ENCODE peak calls at places on chromosomes 16 and 17, in five cellular contexts. One of them, this sample, is unnamed.

GRCh38 chr16:8581923-8582580 is 8.3 kb downstream of the TMEM114 start:
- DNase-seq in psoas muscle: no peak
- DNase-seq in cardiac muscle cell: no peak
- DNase-seq in IMR-90: no peak
- DNase-seq in testis: peak; percentile 23
- DNase-seq in this sample: no peak

GRCh38 chr17:28340374-28340773 is 4.8 kb downstream of the TNFAIP1 start:
- DNase-seq in IMR-90: no peak
- DNase-seq in cardiac muscle cell: no peak
- DNase-seq in testis: no peak
- DNase-seq in psoas muscle: no peak
- DNase-seq in this sample: no peak

GRCh38 chr16:75011634-75012307 is 12.9 kb downstream of the ZNRF1 start:
- DNase-seq in cardiac muscle cell: peak; percentile 86
- DNase-seq in psoas muscle: no peak
- DNase-seq in IMR-90: peak; percentile 92
- DNase-seq in testis: peak; percentile 24
- DNase-seq in this sample: no peak

GRCh38 chr16:1991135-1991551 is 1.4 kb downstream of the SYNGR3 start:
- DNase-seq in psoas muscle: no peak
- DNase-seq in IMR-90: no peak
- DNase-seq in cardiac muscle cell: no peak
- DNase-seq in testis: no peak
- DNase-seq in this sample: no peak

GRCh38 chr17:30104575-30105339 is 11.9 kb upstream of the NSRP1 start:
- DNase-seq in psoas muscle: peak; percentile 72
- DNase-seq in testis: peak; percentile 93
- DNase-seq in IMR-90: peak; percentile 75
- DNase-seq in cardiac muscle cell: peak; percentile 91
- DNase-seq in this sample: peak; percentile 76

GRCh38 chr16:81940781-81941560 is 70.3 kb downstream of the SDR42E1 start:
- DNase-seq in psoas muscle: no peak
- DNase-seq in IMR-90: peak; percentile 64
- DNase-seq in cardiac muscle cell: peak; percentile 75
- DNase-seq in testis: no peak
- DNase-seq in this sample: no peak

GRCh38 chr16:81703177-81704155 is 75.6 kb upstream of the PLCG2 start:
- DNase-seq in testis: peak; percentile 51
- DNase-seq in IMR-90: peak; percentile 91
- DNase-seq in psoas muscle: peak; percentile 35
- DNase-seq in cardiac muscle cell: peak; percentile 93
- DNase-seq in this sample: no peak

GRCh38 chr16:13108126-13108525 is 206.7 kb downstream of the SHISA9 start:
- DNase-seq in psoas muscle: no peak
- DNase-seq in IMR-90: no peak
- DNase-seq in cardiac muscle cell: no peak
- DNase-seq in testis: no peak
- DNase-seq in this sample: no peak

GRCh38 chr16:50996166-50996565 is 154.9 kb downstream of the SALL1 start:
- DNase-seq in testis: no peak
- DNase-seq in psoas muscle: no peak
- DNase-seq in IMR-90: no peak
- DNase-seq in cardiac muscle cell: no peak
- DNase-seq in this sample: no peak

GRCh38 chr16:10611825-10612342 is 31.5 kb upstream of the EMP2 start:
- DNase-seq in testis: no peak
- DNase-seq in IMR-90: no peak
- DNase-seq in psoas muscle: no peak
- DNase-seq in cardiac muscle cell: no peak
- DNase-seq in this sample: no peak

GRCh38 chr17:10048951-10049350 is 143.9 kb upstream of the RCVRN start:
- DNase-seq in IMR-90: no peak
- DNase-seq in testis: peak; percentile 77
- DNase-seq in cardiac muscle cell: no peak
- DNase-seq in psoas muscle: no peak
- DNase-seq in this sample: no peak

GRCh38 chr16:72990003-72990521 is 57.9 kb downstream of the ZFHX3 start:
- DNase-seq in testis: peak; percentile 55
- DNase-seq in psoas muscle: peak; percentile 95
- DNase-seq in cardiac muscle cell: peak; percentile 74
- DNase-seq in IMR-90: peak; percentile 68
- DNase-seq in this sample: no peak

GRCh38 chr17:78458739-78459335 is 80.4 kb downstream of the PGS1 start:
- DNase-seq in testis: no peak
- DNase-seq in IMR-90: no peak
- DNase-seq in psoas muscle: no peak
- DNase-seq in cardiac muscle cell: no peak
- DNase-seq in this sample: no peak

GRCh38 chr17:82300707-82301270 is 16.6 kb downstream of the CD7 start:
- DNase-seq in IMR-90: peak; percentile 37
- DNase-seq in cardiac muscle cell: peak; percentile 76
- DNase-seq in psoas muscle: peak; percentile 87
- DNase-seq in testis: peak; percentile 65
- DNase-seq in this sample: peak; percentile 91

GRCh38 chr16:50909831-50910697 is 168.2 kb downstream of the CYLD start:
- DNase-seq in cardiac muscle cell: no peak
- DNase-seq in testis: no peak
- DNase-seq in IMR-90: no peak
- DNase-seq in psoas muscle: no peak
- DNase-seq in this sample: no peak

GRCh38 chr17:77302682-77303081 is 161.9 kb downstream of the SEC14L1 start:
- DNase-seq in psoas muscle: no peak
- DNase-seq in cardiac muscle cell: no peak
- DNase-seq in IMR-90: no peak
- DNase-seq in testis: no peak
- DNase-seq in this sample: no peak

GRCh38 chr17:47267354-47267828 is 13.8 kb downstream of the ITGB3 start:
- DNase-seq in testis: no peak
- DNase-seq in cardiac muscle cell: peak; percentile 72
- DNase-seq in psoas muscle: no peak
- DNase-seq in IMR-90: peak; percentile 94
- DNase-seq in this sample: no peak

GRCh38 chr17:78034429-78035091 is 76.1 kb downstream of the TNRC6C start:
- DNase-seq in testis: no peak
- DNase-seq in cardiac muscle cell: peak; percentile 18
- DNase-seq in psoas muscle: no peak
- DNase-seq in IMR-90: peak; percentile 67
- DNase-seq in this sample: no peak

GRCh38 chr16:58426960-58427359 is 34.7 kb downstream of the GINS3 start:
- DNase-seq in psoas muscle: no peak
- DNase-seq in cardiac muscle cell: no peak
- DNase-seq in testis: peak; percentile 93
- DNase-seq in IMR-90: no peak
- DNase-seq in this sample: no peak

GRCh38 chr16:86222965-86223551 is 287.3 kb upstream of the FOXF1 start:
- DNase-seq in cardiac muscle cell: peak; percentile 78
- DNase-seq in IMR-90: peak; percentile 98
- DNase-seq in testis: no peak
- DNase-seq in psoas muscle: no peak
- DNase-seq in this sample: no peak

GRCh38 chr16:75306102-75306762 is 54.8 kb upstream of the BCAR1 start:
- DNase-seq in cardiac muscle cell: no peak
- DNase-seq in psoas muscle: no peak
- DNase-seq in IMR-90: peak; percentile 47
- DNase-seq in testis: no peak
- DNase-seq in this sample: no peak

GRCh38 chr16:49700928-49701685 is 154.8 kb downstream of the ZNF423 start:
- DNase-seq in IMR-90: no peak
- DNase-seq in cardiac muscle cell: peak; percentile 90
- DNase-seq in psoas muscle: no peak
- DNase-seq in testis: no peak
- DNase-seq in this sample: no peak

DNA sequence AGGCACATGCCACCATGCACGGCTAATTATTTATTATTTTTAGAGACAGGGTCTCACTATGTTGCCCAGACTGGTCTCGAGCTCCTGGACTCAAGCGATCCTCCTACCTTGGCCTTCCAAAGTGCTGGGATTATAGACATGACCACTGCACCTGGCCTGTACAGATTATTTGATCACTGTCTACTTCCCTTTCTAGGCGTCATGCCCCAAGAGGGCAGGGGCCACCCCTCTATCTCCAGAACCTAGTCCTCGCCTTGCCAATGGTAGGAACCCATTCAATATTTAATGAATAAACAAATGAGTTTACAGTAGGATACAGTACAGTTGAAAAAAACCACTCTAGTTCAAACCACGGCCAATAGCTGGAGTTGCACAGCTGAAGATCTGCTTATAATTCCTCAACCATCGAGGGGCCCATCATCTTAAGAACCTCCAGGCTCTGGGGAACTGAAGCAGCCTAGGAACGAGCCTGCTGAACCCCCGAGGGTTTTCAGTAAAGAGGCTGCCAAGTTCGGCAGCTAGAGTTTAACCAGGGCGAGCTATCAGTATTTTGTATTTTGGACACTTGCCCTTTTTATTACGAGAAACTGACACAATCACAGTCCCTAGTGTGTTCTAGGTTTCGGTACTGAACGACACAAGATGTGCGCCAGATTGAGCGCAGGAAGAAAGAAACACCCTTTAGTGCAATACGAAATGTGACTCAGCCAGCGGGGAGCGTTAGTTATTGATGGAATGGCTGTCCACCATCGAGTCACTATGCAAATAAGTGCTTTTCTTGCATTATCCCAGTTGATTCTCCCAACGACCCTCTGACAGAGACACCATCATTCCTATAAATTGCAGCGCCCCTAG is 14.6 kb downstream of the ADCY9 start:
- DNase-seq in IMR-90: no peak
- DNase-seq in psoas muscle: peak; percentile 71
- DNase-seq in testis: no peak
- DNase-seq in cardiac muscle cell: peak; percentile 53
- DNase-seq in this sample: no peak
- H3K4me3 ChIP-seq in IMR-90: no peak overlapping the region
- H3K4me3 ChIP-seq in psoas muscle: no peak overlapping the region
- H3K4me3 ChIP-seq in testis: no peak overlapping the region
- H3K4me3 ChIP-seq in cardiac muscle cell: no peak overlapping the region
- H3K4me3 ChIP-seq in this sample: no peak overlapping the region

DNA sequence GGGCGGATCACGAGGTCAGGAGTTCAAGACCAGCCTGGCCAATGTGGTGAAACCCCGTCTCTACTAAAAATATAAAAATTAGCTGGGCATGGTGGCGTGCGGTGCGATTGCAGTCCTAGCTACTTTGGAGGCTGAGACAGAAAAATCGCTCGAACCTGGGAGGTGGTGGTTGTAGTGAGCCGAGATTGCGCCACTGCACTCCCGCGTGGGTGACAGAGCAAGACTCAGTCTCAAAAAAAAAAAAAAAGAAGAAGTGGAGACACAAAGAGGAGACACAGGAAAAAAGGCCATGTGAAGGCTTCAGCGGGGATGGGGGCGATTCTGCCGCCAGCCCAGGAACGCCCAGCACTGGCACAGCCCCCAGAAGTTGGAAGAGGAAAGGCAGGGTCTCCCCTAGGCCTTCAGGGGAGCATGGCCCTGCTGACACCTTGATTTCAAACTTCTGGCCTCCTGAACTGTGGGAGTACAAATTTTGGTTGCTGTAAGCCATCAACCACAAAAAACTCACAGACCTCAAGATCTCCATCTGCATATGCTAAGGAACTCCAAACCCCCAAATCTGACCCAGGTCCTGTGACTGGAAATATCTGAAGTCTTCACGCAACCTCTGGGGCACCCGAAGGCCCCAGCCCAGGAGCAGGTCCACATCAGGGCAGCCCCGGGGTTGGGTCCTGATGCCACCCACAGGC is 7.0 kb downstream of the SGSH start:
- DNase-seq in cardiac muscle cell: no peak
- DNase-seq in psoas muscle: no peak
- DNase-seq in testis: no peak
- DNase-seq in IMR-90: no peak
- DNase-seq in this sample: no peak
- H3K27me3 ChIP-seq in cardiac muscle cell: no peaks in the 10 kb centered on the region
- H3K27me3 ChIP-seq in psoas muscle: no peaks in the 10 kb centered on the region
- H3K27me3 ChIP-seq in testis: no peaks in the 10 kb centered on the region
- H3K27me3 ChIP-seq in IMR-90: no peaks in the 10 kb centered on the region
- H3K27me3 ChIP-seq in this sample: no peaks in the 10 kb centered on the region

DNA sequence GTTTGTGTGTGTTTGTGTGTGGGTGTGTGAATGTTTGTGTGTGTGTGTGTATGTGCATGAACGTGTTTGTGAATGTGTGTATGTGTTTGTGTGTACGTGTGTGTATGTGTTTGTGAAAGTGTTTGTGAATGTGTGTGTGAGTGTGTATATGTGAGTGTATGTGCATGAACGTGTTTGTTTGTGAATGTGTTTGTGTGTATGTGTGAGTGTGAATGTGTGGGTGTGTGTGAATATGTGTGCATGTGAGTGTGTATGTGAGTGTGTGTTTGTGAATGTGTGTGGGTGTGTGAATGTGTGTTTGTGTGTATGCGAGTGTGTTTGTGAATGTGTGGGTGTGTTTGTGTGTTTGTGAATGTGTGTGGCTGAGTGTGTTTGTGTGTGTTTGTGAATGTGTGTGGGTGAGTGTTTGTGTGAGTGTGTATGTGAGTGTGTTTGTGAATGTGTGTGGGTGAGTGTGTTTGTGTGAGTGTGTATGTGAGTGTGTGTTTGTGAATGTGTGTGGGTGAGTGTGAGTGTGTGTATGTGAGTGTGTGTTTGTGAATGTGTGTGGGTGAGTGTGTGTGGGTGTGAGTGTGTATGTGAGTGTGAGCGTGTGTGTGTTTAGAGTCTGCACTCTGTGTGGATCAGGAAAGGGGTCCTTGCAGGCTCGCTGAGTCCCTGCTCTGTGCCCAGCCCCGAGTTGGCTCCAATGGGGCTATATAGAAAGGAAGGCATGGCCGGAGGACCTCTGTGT is 890 bp upstream of the CD300A start:
- DNase-seq in testis: no peak
- DNase-seq in IMR-90: no peak
- DNase-seq in cardiac muscle cell: no peak
- DNase-seq in psoas muscle: no peak
- DNase-seq in this sample: no peak
- H3K4me3 ChIP-seq in testis: no peak overlapping the region
- H3K4me3 ChIP-seq in IMR-90: no peak overlapping the region
- H3K4me3 ChIP-seq in cardiac muscle cell: no peak overlapping the region
- H3K4me3 ChIP-seq in psoas muscle: no peak overlapping the region
- H3K4me3 ChIP-seq in this sample: no peak overlapping the region

DNA sequence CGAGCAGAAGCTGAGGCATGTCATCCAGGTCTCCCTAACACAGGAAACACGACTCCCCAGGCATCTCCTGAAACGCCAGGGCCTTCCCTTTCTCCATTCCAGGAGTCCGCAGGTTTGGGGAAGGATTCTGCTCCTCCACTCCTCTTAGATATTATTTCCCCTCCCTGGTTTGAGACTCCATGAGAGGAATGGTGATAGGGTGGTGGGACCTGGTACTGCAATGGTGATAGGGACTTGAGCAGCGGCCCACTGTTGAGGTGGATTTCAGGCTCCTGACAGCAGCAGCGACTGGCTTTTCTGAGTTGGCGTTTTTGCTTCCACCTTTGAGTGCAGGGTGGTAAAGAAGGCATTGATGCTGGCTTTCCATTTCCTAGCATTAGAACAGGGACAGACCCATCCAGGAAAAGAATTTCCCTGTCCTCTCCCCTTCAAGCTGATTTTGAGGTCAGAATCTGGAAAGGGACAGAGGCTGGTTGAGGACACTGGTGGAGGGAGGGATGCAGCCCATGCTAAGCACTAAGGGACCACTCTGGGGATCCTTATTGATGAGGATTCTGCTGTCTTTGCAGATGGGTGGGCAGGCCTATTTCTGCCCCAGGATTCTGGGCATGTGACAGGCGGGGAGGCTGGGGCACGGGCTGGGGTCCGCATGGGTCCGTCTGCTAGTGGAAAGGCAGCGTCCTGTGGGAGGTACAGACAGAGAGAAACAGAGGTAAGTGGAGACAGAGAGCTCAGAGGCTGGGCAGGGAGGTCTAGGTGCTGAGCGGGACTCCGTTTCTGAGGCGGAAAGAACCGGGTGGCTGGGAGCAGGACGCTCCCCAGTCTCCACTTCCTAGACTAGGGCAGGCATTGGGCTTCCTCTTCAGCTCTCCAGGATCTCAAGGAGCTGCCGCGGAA is 1.3 kb upstream of the TBX4 start:
- DNase-seq in IMR-90: no peak
- DNase-seq in testis: no peak
- DNase-seq in psoas muscle: no peak
- DNase-seq in cardiac muscle cell: no peak
- DNase-seq in this sample: no peak
- H3K27me3 ChIP-seq in IMR-90: peaks cover 70% of the 10 kb centered on the region
- H3K27me3 ChIP-seq in testis: peaks cover 7% of the 10 kb centered on the region
- H3K27me3 ChIP-seq in psoas muscle: no peaks in the 10 kb centered on the region
- H3K27me3 ChIP-seq in cardiac muscle cell: peaks cover 88% of the 10 kb centered on the region
- H3K27me3 ChIP-seq in this sample: no peaks in the 10 kb centered on the region